ENCODE peak calls at places on chromosomes 7 and 10, in eight cellular contexts. T is Panc1, E is esophagus muscularis mucosa, O is HCT116, Y is sigmoid colon, Q is spleen, K is stomach, C is breast epithelium. R is an unnamed sample. For H3K4me1, the result is how much of the 10 kb centered on the place peaks cover.

GRCh38 chr7:22660732-22661131 is 66.3 kb upstream of the IL6 start:
- DNase-seq in O (no peak), Q (no peak), Y (no peak), E (no peak), T (no peak), K (no peak), C (no peak), R (no peak)

GRCh38 chr10:3570330-3570729 is 214.7 kb downstream of the KLF6 start:
- DNase-seq in C (no peak), Q (no peak), T (no peak), E (peak), O (no peak), Y (no peak), K (no peak), R (no peak)

GRCh38 chr10:79985481-79986072 is 36.7 kb upstream of the SFTPD start:
- DNase-seq in K (no peak), Q (no peak), C (no peak), T (no peak), E (no peak), O (no peak), Y (no peak), R (no peak)

GRCh38 chr10:97534746-97535367 is 36.1 kb downstream of the UBTD1 start:
- DNase-seq in C (no peak), E (no peak), K (no peak), Q (peak), O (no peak), Y (no peak), T (peak), R (no peak)

GRCh38 chr7:106542550-106543220 is 118.3 kb downstream of the CCDC71L start:
- DNase-seq in T (peak), Q (no peak), E (peak), K (peak), O (peak), Y (peak), C (peak), R (no peak)

GRCh38 chr7:101163281-101164070 is 1.9 kb downstream of the VGF start:
- DNase-seq in K (no peak), Q (peak), O (peak), T (no peak), C (no peak), Y (no peak), E (no peak), R (no peak)

GRCh38 chr10:68247931-68248330 is 16.0 kb upstream of the ATOH7 start:
- DNase-seq in O (no peak), K (no peak), Q (no peak), Y (no peak), C (no peak), T (no peak), E (no peak), R (no peak)

GRCh38 chr10:103719036-103719435 is 136.3 kb downstream of the SH3PXD2A start:
- DNase-seq in O (no peak), Q (no peak), C (no peak), E (no peak), Y (no peak), T (no peak), K (no peak), R (no peak)

GRCh38 chr7:70539196-70539595 is 592.7 kb upstream of the GALNT17 start:
- DNase-seq in O (no peak), T (no peak), Q (no peak), E (no peak), C (no peak), Y (no peak), K (no peak), R (no peak)

GRCh38 chr7:644381-645305 is 81.9 kb upstream of the DNAAF5 start:
- DNase-seq in E (no peak), Q (no peak), C (no peak), O (no peak), Y (no peak), T (no peak), K (no peak), R (peak)

GRCh38 chr10:15369642-15370211 is 1.4 kb downstream of the FAM171A1 start:
- DNase-seq in O (no peak), Q (no peak), E (no peak), K (no peak), C (no peak), Y (no peak), T (no peak), R (no peak)

GRCh38 chr10:124946945-124947344 is 5.0 kb downstream of the ZRANB1 start:
- DNase-seq in C (no peak), Y (no peak), E (no peak), Q (no peak), K (no peak), O (no peak), T (no peak), R (no peak)

GRCh38 chr10:60703266-60704041 is 74.8 kb upstream of the CDK1 start:
- DNase-seq in C (no peak), T (no peak), Q (no peak), Y (no peak), K (no peak), E (no peak), O (no peak), R (no peak)

GRCh38 chr10:21638681-21639080 is 104.6 kb downstream of the MLLT10 start:
- DNase-seq in T (no peak), O (no peak), Y (no peak), E (no peak), K (no peak), Q (no peak), C (no peak), R (no peak)

GRCh38 chr10:71613303-71613777 is 106.2 kb downstream of the C10orf105 start:
- DNase-seq in T (no peak), Q (no peak), K (peak), Y (no peak), E (no peak), C (no peak), O (peak), R (no peak)

GRCh38 chr7:156168434-156168833 is 356.2 kb upstream of the SHH start:
- DNase-seq in Q (no peak), C (no peak), E (no peak), O (no peak), Y (no peak), T (no peak), K (no peak), R (no peak)

GRCh38 chr10:97744405-97745035 is 7.6 kb downstream of the ZFYVE27 start:
- DNase-seq in T (no peak), Q (peak), E (no peak), O (no peak), Y (peak), K (no peak), C (no peak), R (no peak)

DNA sequence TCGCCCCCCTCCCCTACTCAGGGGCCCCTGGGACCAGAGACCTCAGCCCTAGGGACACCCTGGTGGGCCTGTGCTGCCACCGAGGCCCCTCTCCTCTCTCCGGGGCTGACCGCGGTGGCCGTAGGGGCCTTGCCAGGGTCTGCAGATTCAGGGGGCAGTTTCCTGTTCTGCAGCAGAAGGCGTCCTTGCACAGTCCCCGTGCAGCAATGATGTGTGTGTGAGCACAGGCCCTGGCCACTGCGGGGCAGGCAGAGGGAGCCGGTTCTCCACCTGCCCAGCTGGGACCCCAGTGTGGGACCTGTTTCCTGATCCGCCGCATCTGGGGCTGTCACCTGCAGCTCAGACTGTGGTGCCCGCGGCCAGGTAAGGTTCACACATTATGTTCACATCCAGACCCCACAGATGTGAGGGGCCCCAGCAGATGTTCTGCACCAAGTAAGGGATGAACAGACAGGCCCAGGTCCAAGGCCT is 60.7 kb upstream of the DNAJB6 start:
- DNase-seq in O (no peak), C (no peak), T (no peak), Y (peak), Q (peak), E (no peak), K (no peak), R (peak)
- H3K4me1 ChIP-seq in O (under half), C (under half), T (under half), Y (under half), Q (under half), E (half or more), K (under half), R (half or more)

GRCh38 chr7:73850212-73850611 is 7.9 kb upstream of the METTL27 start:
- DNase-seq in O (no peak), Q (no peak), C (no peak), Y (no peak), T (no peak), E (no peak), K (no peak), R (no peak)

GRCh38 chr7:73852500-73852899 is 8.5 kb upstream of the TMEM270 start:
- DNase-seq in K (no peak), Q (no peak), T (no peak), E (no peak), C (no peak), Y (no peak), O (no peak), R (no peak)

GRCh38 chr7:73847941-73848723 is 5.8 kb upstream of the METTL27 start:
- DNase-seq in Q (peak), E (no peak), T (no peak), Y (no peak), O (no peak), C (no peak), K (no peak), R (no peak)

GRCh38 chr7:73851410-73852338 is 9.3 kb upstream of the TMEM270 start:
- DNase-seq in O (peak), C (no peak), K (no peak), Q (no peak), E (no peak), T (peak), Y (no peak), R (no peak)

GRCh38 chr7:73850781-73851207 is 8.5 kb upstream of the METTL27 start:
- DNase-seq in T (peak), O (peak), C (no peak), K (no peak), Q (no peak), Y (no peak), E (no peak), R (no peak)
- TF ChIP-seq POLR2AphosphoS5 in T (no peak), O (peak), C (peak), K (no peak), Q (no peak), Y (peak), E (peak), R (peak)

GRCh38 chr10:116771891-116772290 is 29.5 kb upstream of the HSPA12A start:
- DNase-seq in Y (peak), O (no peak), E (no peak), T (no peak), K (no peak), C (no peak), Q (no peak), R (peak)

GRCh38 chr10:116772901-116773300 is 30.5 kb upstream of the HSPA12A start:
- DNase-seq in Y (peak), K (no peak), C (no peak), E (no peak), T (no peak), Q (no peak), O (no peak), R (peak)

GRCh38 chr10:116770281-116770680 is 27.9 kb upstream of the HSPA12A start:
- DNase-seq in T (no peak), K (no peak), O (no peak), Q (no peak), C (no peak), E (no peak), Y (peak), R (peak)

GRCh38 chr10:116769791-116770190 is 27.4 kb upstream of the HSPA12A start:
- DNase-seq in T (no peak), K (no peak), Q (no peak), E (no peak), Y (peak), C (no peak), O (no peak), R (peak)

DNA sequence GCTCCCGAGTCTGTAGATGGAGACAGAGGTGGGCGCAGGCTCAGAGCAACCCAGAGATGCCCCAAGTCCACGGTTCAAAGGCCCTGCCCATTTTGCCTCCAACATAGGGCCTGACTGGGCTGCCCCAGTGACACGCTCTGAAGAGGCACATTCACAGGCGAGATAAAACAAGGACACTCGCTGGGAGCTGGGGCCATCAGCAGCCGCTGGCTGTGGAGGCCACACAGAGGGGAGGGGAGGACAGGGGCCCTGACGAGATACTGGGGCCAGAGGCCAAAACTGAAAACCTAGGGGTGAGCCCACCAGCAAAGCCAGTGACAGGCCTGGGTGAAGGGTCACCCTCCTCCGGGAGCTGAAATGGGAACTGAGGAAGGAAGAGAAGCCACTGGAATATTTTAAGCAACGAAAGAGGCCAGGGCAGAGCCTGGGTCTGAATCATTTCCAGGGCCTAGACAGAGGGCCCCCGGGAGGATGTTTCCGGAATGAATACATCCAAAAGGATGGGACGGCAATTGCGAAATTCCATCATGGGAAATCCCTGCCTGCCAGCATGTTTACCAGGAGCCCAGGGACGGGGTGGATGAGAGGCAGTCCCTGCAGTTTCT is 28.8 kb upstream of the HSPA12A start:
- DNase-seq in Y (peak), E (no peak), K (peak), Q (no peak), O (no peak), T (no peak), C (no peak), R (no peak)
- H3K4me1 ChIP-seq in Y (under half), E (under half), K (under half), Q (under half), O (under half), T (under half), C (under half), R (under half)

DNA sequence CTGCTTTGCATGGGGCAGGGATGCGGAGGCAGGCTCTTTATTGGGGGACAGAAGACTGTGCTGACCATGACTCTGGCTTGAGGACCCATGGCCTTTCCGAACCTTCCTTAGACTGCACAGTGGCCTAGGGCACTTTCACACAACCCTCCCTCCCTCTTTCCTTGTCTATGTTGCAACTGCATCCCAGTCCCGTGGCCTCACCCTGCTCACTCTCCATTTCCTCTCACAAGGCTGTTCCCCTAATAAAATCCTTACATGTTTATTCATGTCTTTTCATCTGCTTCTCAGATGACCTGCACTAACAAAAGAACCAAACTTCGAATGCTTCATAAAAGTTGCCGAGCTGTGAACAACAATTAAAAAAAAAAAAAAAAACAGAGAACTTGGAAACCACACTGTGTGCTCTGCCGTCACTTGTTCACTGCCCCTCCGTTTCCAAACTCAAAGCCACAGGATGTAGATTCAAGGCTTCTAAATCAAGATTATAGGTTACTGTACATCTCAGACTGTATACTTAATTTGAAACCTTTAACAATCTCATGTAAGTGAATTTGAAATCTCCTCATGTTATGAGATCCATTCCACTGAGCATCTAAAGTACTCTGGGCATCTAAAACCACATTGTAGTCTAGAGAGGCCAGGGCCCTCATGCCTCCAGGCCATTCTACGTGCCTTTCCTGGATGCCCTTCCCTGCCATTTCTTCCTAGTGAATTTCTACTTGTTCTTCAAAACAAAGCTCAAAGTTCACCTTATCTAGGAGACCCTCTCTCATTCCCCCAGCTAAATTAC is 265.9 kb downstream of the SNX13 start:
- DNase-seq in E (no peak), C (no peak), Q (no peak), Y (peak), O (no peak), K (no peak), T (no peak), R (no peak)
- TF ChIP-seq POLR2AphosphoS5 in E (no peak), C (peak), Q (no peak), Y (no peak), O (no peak), K (no peak), T (no peak), R (no peak)

GRCh38 chr10:119516381-119517234 is 25.9 kb downstream of the RGS10 start:
- DNase-seq in Q (peak), T (no peak), Y (no peak), C (no peak), O (no peak), E (no peak), K (peak), R (no peak)

GRCh38 chr10:119518936-119519335 is 23.6 kb downstream of the RGS10 start:
- DNase-seq in C (no peak), T (no peak), O (no peak), K (no peak), E (no peak), Q (peak), Y (no peak), R (no peak)

GRCh38 chr10:119517235-119518141 is 25.0 kb downstream of the RGS10 start:
- DNase-seq in Q (peak), E (no peak), K (peak), C (no peak), Y (no peak), O (no peak), T (no peak), R (no peak)

GRCh38 chr10:119520283-119520682 is 22.2 kb downstream of the RGS10 start:
- DNase-seq in T (no peak), E (no peak), K (no peak), O (no peak), Y (no peak), C (no peak), Q (peak), R (no peak)

GRCh38 chr10:119518176-119518575 is 24.3 kb downstream of the RGS10 start:
- DNase-seq in E (no peak), Q (peak), K (no peak), C (no peak), Y (no peak), T (no peak), O (no peak), R (no peak)
- H3K4me1 ChIP-seq in E (under half), Q (under half), K (under half), C (under half), Y (under half), T (under half), O (under half), R (under half)

GRCh38 chr10:110355922-110356627 is 51.4 kb upstream of the SMNDC1 start:
- DNase-seq in E (no peak), Y (no peak), O (no peak), K (no peak), T (no peak), C (no peak), Q (no peak), R (no peak)

GRCh38 chr10:110358278-110358677 is 53.6 kb upstream of the SMNDC1 start:
- DNase-seq in Q (no peak), Y (no peak), K (no peak), T (no peak), C (no peak), E (no peak), O (no peak), R (no peak)

GRCh38 chr10:110357871-110358270 is 53.2 kb upstream of the SMNDC1 start:
- DNase-seq in K (no peak), Y (no peak), T (no peak), Q (no peak), E (no peak), O (no peak), C (no peak), R (no peak)

GRCh38 chr10:110356628-110357245 is 52.0 kb upstream of the SMNDC1 start:
- DNase-seq in T (peak), K (peak), O (peak), C (no peak), E (no peak), Y (no peak), Q (peak), R (no peak)

GRCh38 chr10:110357252-110357780 is 52.6 kb upstream of the SMNDC1 start:
- DNase-seq in E (no peak), C (no peak), Q (peak), T (no peak), O (peak), K (no peak), Y (no peak), R (no peak)
- TF ChIP-seq POLR2AphosphoS5 in E (peak), C (no peak), Q (no peak), T (no peak), O (peak), K (no peak), Y (peak), R (no peak)

GRCh38 chr7:55065511-55066229 is 46.9 kb downstream of the EGFR start:
- DNase-seq in K (no peak), E (no peak), T (peak), Y (no peak), Q (no peak), C (no peak), O (peak), R (no peak)

GRCh38 chr7:55066479-55066878 is 47.7 kb downstream of the EGFR start:
- DNase-seq in E (no peak), Y (no peak), O (no peak), Q (no peak), C (no peak), K (no peak), T (no peak), R (no peak)

GRCh38 chr7:55063633-55064032 is 44.8 kb downstream of the EGFR start:
- DNase-seq in Y (no peak), O (no peak), C (no peak), K (no peak), Q (no peak), T (no peak), E (no peak), R (no peak)

GRCh38 chr7:55066938-55067337 is 48.1 kb downstream of the EGFR start:
- DNase-seq in Y (no peak), E (no peak), C (no peak), O (no peak), K (no peak), T (no peak), Q (no peak), R (peak)

DNA sequence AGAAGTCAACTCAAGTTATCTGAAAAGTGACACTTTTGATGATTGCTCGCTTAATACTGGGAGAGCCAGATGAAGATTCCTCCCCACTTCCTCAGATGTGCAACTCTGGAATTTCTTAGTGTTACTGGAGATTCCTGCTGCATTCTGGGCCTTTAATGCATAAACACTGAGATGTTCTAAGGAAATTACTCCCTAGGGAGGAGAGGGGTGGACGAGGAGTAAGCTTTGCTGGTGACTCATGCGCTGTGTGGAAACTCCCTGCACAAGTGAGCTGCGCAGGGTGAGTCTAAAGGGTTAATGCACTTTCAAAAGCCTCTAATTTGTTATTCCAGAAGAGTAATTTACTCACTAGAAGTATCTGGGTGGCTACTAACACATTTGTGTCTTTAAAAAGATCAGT is 46.3 kb downstream of the EGFR start:
- DNase-seq in T (peak), C (no peak), E (no peak), K (no peak), Y (peak), O (peak), Q (no peak), R (no peak)
- H3K4me1 ChIP-seq in T (half or more), C (under half), E (half or more), K (under half), Y (half or more), O (half or more), Q (under half), R (half or more)

GRCh38 chr7:42932861-42933591 is 850 bp downstream of the MRPL32 start:
- DNase-seq in O (no peak), E (no peak), K (peak), C (no peak), T (no peak), Q (no peak), Y (no peak), R (no peak)
- TF ChIP-seq POLR2AphosphoS5 in O (no peak), E (no peak), K (no peak), C (no peak), T (no peak), Q (no peak), Y (no peak), R (no peak)

R was measured in suprapubic skin.